ENCODE peak calls at places on chromosomes 6 and 20, in four cellular contexts. N is neural progenitor cell; B is CD4-positive, alpha-beta T cell; D is cardiac muscle cell. T is an unnamed sample.
A peak's percentile ranks its signal among the peaks of the same experiment; 100 is the strongest.

GRCh38 chr20:19757973-19758887 is at the start of gene RIN2:
- DNase-seq in B (no peak), N (peak; percentile 98), D (peak; percentile 97), T (peak; percentile 66)

GRCh38 chr6:71887006-71887743 is 825 bp downstream of the RIMS1 start:
- DNase-seq in N (peak; percentile 37), B (no peak), D (peak; percentile 44), T (no peak)

GRCh38 chr6:43856005-43856765 is 86.2 kb downstream of the VEGFA start:
- DNase-seq in D (peak; percentile 70), N (peak; percentile 72), B (no peak), T (no peak)

GRCh38 chr6:120378582-120379220 is 955.6 kb downstream of the TBC1D32 start:
- DNase-seq in B (no peak), D (peak; percentile 73), N (peak; percentile 63), T (peak; percentile 8)

GRCh38 chr20:4978050-4978918 is 23.0 kb downstream of the SLC23A2 start:
- DNase-seq in N (peak; percentile 16), B (no peak), D (no peak), T (no peak)

GRCh38 chr6:139881728-139882211 is 507.3 kb upstream of the CITED2 start:
- DNase-seq in N (peak; percentile 42), D (peak; percentile 47), B (no peak), T (peak; percentile 79)

GRCh38 chr6:53090576-53090975 is 25.4 kb downstream of the FBXO9 start:
- DNase-seq in B (no peak), N (no peak), D (no peak), T (no peak)

GRCh38 chr6:135183532-135184440 is 2.7 kb downstream of the MYB start:
- DNase-seq in N (peak; percentile 80), D (peak; percentile 41), B (peak; percentile 77), T (peak; percentile 62)

GRCh38 chr6:131029661-131030297 is 33.3 kb downstream of the EPB41L2 start:
- DNase-seq in N (peak; percentile 40), D (peak; percentile 12), B (no peak), T (no peak)

GRCh38 chr6:3205913-3206312 is 21.5 kb downstream of the TUBB2B start:
- DNase-seq in B (no peak), N (no peak), D (no peak), T (no peak)

GRCh38 chr6:55958790-55959189 is 83.4 kb upstream of the BMP5 start:
- DNase-seq in D (no peak), N (no peak), B (no peak), T (no peak)

GRCh38 chr6:105757512-105758200 is 328.5 kb upstream of the PRDM1 start:
- DNase-seq in B (no peak), N (no peak), D (no peak), T (no peak)

GRCh38 chr6:31158863-31159855 is 770 bp downstream of the TCF19 start:
- DNase-seq in B (no peak), D (no peak), N (peak; percentile 46), T (no peak)

GRCh38 chr6:168507730-168508129 is 66.7 kb downstream of the SMOC2 start:
- DNase-seq in N (no peak), D (no peak), B (no peak), T (no peak)

GRCh38 chr6:105072799-105073199 is 107.0 kb downstream of the POPDC3 start:
- DNase-seq in D (no peak), B (no peak), N (no peak), T (no peak)

GRCh38 chr6:107665386-107665785 is 158.7 kb downstream of the SCML4 start:
- DNase-seq in N (no peak), B (no peak), D (no peak), T (no peak)

GRCh38 chr6:6565488-6565887 is 23.0 kb upstream of the LY86 start:
- DNase-seq in B (no peak), D (no peak), N (no peak), T (no peak)

GRCh38 chr6:41672816-41673703 is 34.8 kb downstream of the MDFI start:
- DNase-seq in D (no peak), N (no peak), B (no peak), T (no peak)

GRCh38 chr20:16865406-16865805 is 117.2 kb downstream of the OTOR start:
- DNase-seq in N (no peak), D (no peak), B (no peak), T (no peak)

GRCh38 chr6:100850174-100850573 is 31.0 kb downstream of the ASCC3 start:
- DNase-seq in D (no peak), B (no peak), N (no peak), T (no peak)

GRCh38 chr20:49287555-49288249 is 9.8 kb upstream of the ZNFX1 start:
- DNase-seq in B (no peak), N (no peak), D (no peak), T (no peak)

GRCh38 chr20:49982346-49983122 is at the start of gene SNAI1:
- DNase-seq in D (peak; percentile 93), B (peak; percentile 83), N (peak; percentile 96), T (no peak)

GRCh38 chr20:15138548-15139126 is 801.2 kb upstream of the FLRT3 start:
- DNase-seq in D (no peak), B (no peak), N (no peak), T (no peak)

GRCh38 chr6:105587349-105588115 is 184.7 kb upstream of the PREP start:
- DNase-seq in D (no peak), B (no peak), N (no peak), T (no peak)

GRCh38 chr6:3421763-3422456 is 34.9 kb downstream of the SLC22A23 start:
- DNase-seq in N (no peak), B (no peak), D (no peak), T (no peak)

GRCh38 chr6:137286926-137287325 is 67.7 kb upstream of the IFNGR1 start:
- DNase-seq in B (no peak), N (no peak), D (no peak), T (no peak)

GRCh38 chr6:37442416-37443218 is 9.6 kb downstream of the CMTR1 start:
- DNase-seq in D (no peak), N (no peak), B (no peak), T (no peak)

GRCh38 chr6:158789115-158789917 is 29.9 kb downstream of the EZR start:
- DNase-seq in N (no peak), D (no peak), B (peak; percentile 60), T (no peak)
- H3K27ac ChIP-seq in N (no peak overlapping the region), D (peak overlapping the region; percentile 70), B (peak overlapping the region; percentile 69), T (no peak overlapping the region)

GRCh38 chr6:162999575-163000285 is 272.0 kb downstream of the PACRG start:
- DNase-seq in D (no peak), B (no peak), N (no peak), T (no peak)
- H3K27ac ChIP-seq in D (no peak overlapping the region), B (no peak overlapping the region), N (no peak overlapping the region), T (no peak overlapping the region)

GRCh38 chr20:3157817-3158216 is 1.8 kb downstream of the FASTKD5 start:
- DNase-seq in B (no peak), D (no peak), N (no peak), T (no peak)

GRCh38 chr20:3161316-3162079 is 1.8 kb upstream of the FASTKD5 start:
- DNase-seq in B (no peak), D (no peak), N (no peak), T (no peak)

GRCh38 chr20:3158968-3159431 is 665 bp downstream of the FASTKD5 start:
- DNase-seq in B (no peak), D (peak; percentile 17), N (peak; percentile 58), T (no peak)

GRCh38 chr20:3160418-3160817 is 753 bp upstream of the FASTKD5 start:
- DNase-seq in D (no peak), N (no peak), B (no peak), T (no peak)

DNA sequence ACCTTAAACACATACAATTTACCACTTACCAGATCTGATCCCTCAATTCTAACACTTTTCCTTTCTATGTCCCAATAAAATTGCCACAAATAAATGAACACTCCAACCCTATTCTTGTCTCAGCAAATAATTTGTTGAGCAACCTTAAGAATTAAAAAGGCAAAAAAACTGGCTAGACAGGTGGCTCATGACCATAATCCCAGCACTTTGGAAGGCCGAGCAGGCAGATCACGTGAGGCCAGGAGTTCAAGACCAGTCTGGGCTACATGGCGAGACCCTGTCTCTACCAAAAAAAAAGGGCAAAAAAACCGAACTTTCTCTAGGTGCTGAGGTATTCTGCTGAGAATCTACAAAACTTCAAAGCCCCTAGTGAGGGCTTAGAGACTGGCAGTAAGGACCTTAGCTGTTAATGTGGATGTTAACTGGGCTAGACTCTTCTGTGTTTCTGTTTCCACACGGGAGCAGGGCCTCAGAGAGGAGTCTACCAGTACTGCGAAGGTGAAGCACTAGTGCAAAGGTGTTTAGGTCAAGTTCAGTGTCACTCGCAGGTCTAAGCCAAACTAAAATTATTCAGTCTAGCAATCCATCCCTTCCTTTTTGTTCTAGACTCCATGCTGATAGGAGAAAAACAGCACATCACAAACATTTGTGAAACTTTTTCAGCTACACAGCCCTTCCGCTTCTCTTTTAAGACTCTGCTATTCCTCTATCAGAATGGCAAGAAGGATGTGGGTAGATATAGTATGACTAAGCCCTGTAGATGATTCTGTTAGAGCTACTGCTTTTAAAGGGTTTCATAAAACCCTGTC is 2.6 kb downstream of the FASTKD5 start:
- DNase-seq in N (no peak), B (no peak), D (no peak), T (no peak)
- H3K27ac ChIP-seq in N (no peak overlapping the region), B (peak overlapping the region; percentile 47), D (no peak overlapping the region), T (no peak overlapping the region)

DNA sequence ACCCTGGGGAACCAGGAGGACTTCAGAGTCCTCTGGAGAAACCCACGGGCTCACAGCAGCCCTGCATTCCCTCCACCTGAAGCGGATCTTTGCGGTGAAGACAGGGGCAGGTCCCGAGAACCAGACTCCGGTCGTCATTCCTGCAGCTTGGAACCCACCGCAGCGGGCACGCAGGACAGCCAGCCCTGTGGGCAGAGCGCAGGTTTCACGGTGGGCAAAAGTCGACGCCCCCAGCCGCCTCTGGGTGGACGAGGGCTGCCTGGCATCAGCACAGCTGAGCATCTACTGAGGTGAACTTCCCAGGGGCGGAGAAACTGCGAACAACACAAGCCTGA is 118.3 kb downstream of the PSMB1 start:
- DNase-seq in B (no peak), N (no peak), D (no peak), T (no peak)
- H3K27ac ChIP-seq in B (no peak overlapping the region), N (no peak overlapping the region), D (no peak overlapping the region), T (no peak overlapping the region)

GRCh38 chr6:158002951-158003853 is 21.5 kb downstream of the SYNJ2 start:
- DNase-seq in B (no peak), N (peak; percentile 50), D (no peak), T (no peak)
- H3K27ac ChIP-seq in B (no peak overlapping the region), N (no peak overlapping the region), D (no peak overlapping the region), T (peak overlapping the region; percentile 23)

GRCh38 chr20:43925786-43926185 is 11.1 kb downstream of the TOX2 start:
- DNase-seq in B (no peak), N (no peak), D (no peak), T (no peak)
- H3K27ac ChIP-seq in B (no peak overlapping the region), N (no peak overlapping the region), D (no peak overlapping the region), T (peak overlapping the region; percentile 72)